ENCODE peak calls at places on chromosomes 5 and 9, in five cellular contexts. A is B cell; U is SHP77 treated with DMSO at 0.1 percent for 48 hours; O is stimulated activated CD8-positive, alpha-beta memory T cell treated with anti-CD3 and anti-CD28 coated beads, Interleukin-4, amount 100 ng/mL, for 1 hour; N is stimulated activated naive CD4-positive, alpha-beta T cell. Q is an unnamed sample.

GRCh38 chr5:148801682-148802276 is 24.6 kb upstream of the ADRB2 start:
- DNase-seq in A (no peak), U (no peak), O (no peak), N (no peak), Q (no peak)

GRCh38 chr9:68780377-68780707 is 75.3 kb downstream of the PIP5K1B start:
- DNase-seq in A (no peak), U (no peak), O (no peak), N (no peak), Q (no peak)

GRCh38 chr5:144712090-144712489 is 541.4 kb downstream of the KCTD16 start:
- DNase-seq in A (no peak), U (no peak), O (no peak), N (no peak), Q (no peak)

GRCh38 chr9:123081824-123082223 is 48.4 kb downstream of the GPR21 start:
- DNase-seq in A (peak), U (peak), O (no peak), N (no peak), Q (no peak)

GRCh38 chr9:135275163-135275925 is 187.9 kb downstream of the OLFM1 start:
- DNase-seq in A (no peak), U (no peak), O (no peak), N (no peak), Q (no peak)

GRCh38 chr9:134299883-134300282 is 26.4 kb upstream of the RXRA start:
- DNase-seq in A (no peak), U (no peak), O (no peak), N (no peak), Q (no peak)

GRCh38 chr5:79727722-79728355 is 38.2 kb downstream of the CMYA5 start:
- DNase-seq in A (no peak), U (no peak), O (no peak), N (no peak), Q (no peak)

GRCh38 chr9:34546834-34547827 is 24.3 kb upstream of the ENHO start:
- DNase-seq in A (peak), U (no peak), O (no peak), N (no peak), Q (no peak)

GRCh38 chr5:136425914-136426313 is 60.6 kb upstream of the TRPC7 start:
- DNase-seq in A (no peak), U (no peak), O (no peak), N (no peak), Q (no peak)

GRCh38 chr5:111223086-111223789 is 946 bp upstream of the CAMK4 start:
- DNase-seq in A (no peak), U (no peak), O (no peak), N (no peak), Q (no peak)

GRCh38 chr5:142009886-142010285 is 2.9 kb downstream of the GNPDA1 start:
- DNase-seq in A (no peak), U (no peak), O (no peak), N (no peak), Q (no peak)

GRCh38 chr5:160685219-160685618 is 166.8 kb downstream of the ATP10B start:
- DNase-seq in A (no peak), U (no peak), O (no peak), N (no peak), Q (no peak)

GRCh38 chr9:129591916-129592315 is 29.0 kb downstream of the C9orf50 start:
- DNase-seq in A (no peak), U (no peak), O (no peak), N (no peak), Q (no peak)

GRCh38 chr9:135296783-135297715 is 182.5 kb upstream of the PPP1R26 start:
- DNase-seq in A (no peak), U (no peak), O (no peak), N (no peak), Q (no peak)

GRCh38 chr5:112069329-112069728 is 312.3 kb upstream of the NREP start:
- DNase-seq in A (no peak), U (no peak), O (no peak), N (no peak), Q (no peak)